ENCODE peak calls at places on chromosomes 13 and 19, in four cellular contexts. B, J, N and M are unnamed samples.
A peak's percentile ranks its signal among the peaks of the same experiment; 100 is the strongest.

GRCh38 chr13:99308481-99309087 is 1.4 kb upstream of the GPR183 start:
- DNase-seq in B (no peak), J (no peak), N (no peak), M (no peak)

GRCh38 chr19:28864577-28865042 is 348.3 kb downstream of the UQCRFS1 start:
- DNase-seq in B (no peak), J (no peak), N (no peak), M (no peak)

GRCh38 chr19:3369337-3370213 is 3.2 kb downstream of the NFIC start:
- DNase-seq in B (no peak), J (peak; percentile 56), N (no peak), M (no peak)

GRCh38 chr13:109740121-109740520 is 46.3 kb downstream of the IRS2 start:
- DNase-seq in B (no peak), J (no peak), N (peak; percentile 77), M (no peak)

GRCh38 chr19:31166206-31166605 is 183.0 kb downstream of the TSHZ3 start:
- DNase-seq in B (no peak), J (no peak), N (no peak), M (no peak)

GRCh38 chr19:2365201-2365970 is 5.3 kb downstream of the TMPRSS9 start:
- DNase-seq in B (no peak), J (no peak), N (peak; percentile 87), M (no peak)

GRCh38 chr13:106003651-106004050 is 531.8 kb downstream of the EFNB2 start:
- DNase-seq in B (no peak), J (no peak), N (no peak), M (no peak)

GRCh38 chr13:113792821-113793717 is 34.0 kb downstream of the TMEM255B start:
- DNase-seq in B (no peak), J (no peak), N (no peak), M (no peak)

GRCh38 chr13:89832827-89833226 is 1514.7 kb upstream of the MIR17HG start:
- DNase-seq in B (no peak), J (no peak), N (no peak), M (no peak)

GRCh38 chr19:29029271-29029670 is 183.7 kb downstream of the UQCRFS1 start:
- DNase-seq in B (no peak), J (no peak), N (no peak), M (no peak)

GRCh38 chr19:55877211-55877610 is 40.9 kb downstream of the NLRP4 start:
- DNase-seq in B (no peak), J (no peak), N (no peak), M (no peak)

GRCh38 chr19:41500443-41500842 is 57.5 kb downstream of the ERICH4 start:
- DNase-seq in B (no peak), J (no peak), N (peak; percentile 91), M (peak; percentile 60)

GRCh38 chr13:46992383-46992952 is 95.6 kb upstream of the HTR2A start:
- DNase-seq in B (no peak), J (peak; percentile 32), N (no peak), M (no peak)

GRCh38 chr13:31885994-31886393 is 145.6 kb upstream of the FRY start:
- DNase-seq in B (no peak), J (no peak), N (no peak), M (no peak)

GRCh38 chr13:52707375-52707774 is 32.2 kb downstream of the CNMD start:
- DNase-seq in B (no peak), J (no peak), N (peak; percentile 5), M (no peak)

GRCh38 chr19:403221-404036 is 5.5 kb downstream of the C2CD4C start:
- DNase-seq in B (peak; percentile 45), J (no peak), N (no peak), M (no peak)

GRCh38 chr13:114143806-114144605 is 11.6 kb upstream of the RASA3 start:
- DNase-seq in B (peak; percentile 59), J (no peak), N (no peak), M (no peak)

GRCh38 chr19:49718511-49718910 is 27.6 kb downstream of the CPT1C start:
- DNase-seq in B (no peak), J (no peak), N (peak; percentile 28), M (no peak)

GRCh38 chr19:17002455-17002854 is 24.2 kb downstream of the CPAMD8 start:
- DNase-seq in B (no peak), J (no peak), N (no peak), M (no peak)